ENCODE peak calls at places on chromosomes 5 and 9, in five cellular contexts. E is effector CD4-positive, alpha-beta T cell; K is fibroblast of lung; O is NCI-H1105; A is activated CD4-positive, CD25-positive, alpha-beta regulatory T cell. V is an unnamed sample.

GRCh38 chr5:88836195-88836838 is 46.7 kb downstream of the MEF2C start:
- DNase-seq in O (no peak), K (peak; percentile 17), E (no peak), A (no peak), V (no peak)

GRCh38 chr5:87649455-87649854 is 236.7 kb upstream of the CCNH start:
- DNase-seq in A (no peak), E (no peak), O (no peak), K (no peak), V (no peak)

GRCh38 chr9:34072868-34073590 is 24.3 kb upstream of the UBAP2 start:
- DNase-seq in A (no peak), O (no peak), E (no peak), K (peak; percentile 88), V (no peak)

GRCh38 chr5:116382025-116382873 is 192.4 kb downstream of the SEMA6A start:
- DNase-seq in O (no peak), E (no peak), A (no peak), K (no peak), V (no peak)

GRCh38 chr9:107863406-107863805 is 373.8 kb upstream of the KLF4 start:
- DNase-seq in A (no peak), K (no peak), O (no peak), E (no peak), V (no peak)

GRCh38 chr5:41772785-41773442 is 97.3 kb downstream of the OXCT1 start:
- DNase-seq in O (no peak), A (no peak), K (no peak), E (no peak), V (no peak)

GRCh38 chr9:135210676-135211523 is 123.4 kb downstream of the OLFM1 start:
- DNase-seq in A (no peak), E (no peak), O (no peak), K (no peak), V (no peak)

GRCh38 chr9:38003946-38004808 is 64.8 kb downstream of the SHB start:
- DNase-seq in K (no peak), O (no peak), A (no peak), E (no peak), V (no peak)

GRCh38 chr9:29806941-29807625 is 2233.8 kb upstream of the C9orf72 start:
- DNase-seq in O (no peak), K (no peak), E (no peak), A (no peak), V (no peak)

GRCh38 chr5:175642998-175643397 is 14.9 kb upstream of the HRH2 start:
- DNase-seq in E (no peak), A (no peak), K (no peak), O (no peak), V (no peak)

GRCh38 chr5:91219141-91219802 is 163.8 kb downstream of the ARRDC3 start:
- DNase-seq in K (peak; percentile 90), A (no peak), O (no peak), E (no peak), V (no peak)

GRCh38 chr9:35882996-35883395 is 12.8 kb upstream of the OR13J1 start:
- DNase-seq in K (no peak), A (no peak), O (no peak), E (no peak), V (no peak)

GRCh38 chr5:135135530-135136201 is 101.6 kb upstream of the PITX1 start:
- DNase-seq in O (peak; percentile 37), A (no peak), E (no peak), K (peak; percentile 87), V (peak; percentile 38)

GRCh38 chr5:54062958-54063357 is 247.4 kb downstream of the ARL15 start:
- DNase-seq in A (no peak), K (peak; percentile 35), O (no peak), E (no peak), V (no peak)

GRCh38 chr5:76616206-76616605 is 7.0 kb downstream of the F2RL2 start:
- DNase-seq in A (no peak), O (no peak), E (no peak), K (no peak), V (no peak)

GRCh38 chr9:84993105-84993504 is 323.6 kb downstream of the NTRK2 start:
- DNase-seq in K (no peak), A (no peak), O (no peak), E (no peak), V (no peak)

GRCh38 chr5:180339583-180340183 is 13.5 kb downstream of the GFPT2 start:
- DNase-seq in O (no peak), K (peak; percentile 45), E (no peak), A (no peak), V (no peak)

GRCh38 chr5:138032028-138032571 is 779 bp downstream of the FAM13B start:
- DNase-seq in O (no peak), K (peak; percentile 65), E (peak; percentile 40), A (no peak), V (no peak)

GRCh38 chr5:59042683-59043082 is 459.8 kb downstream of the RAB3C start:
- DNase-seq in A (no peak), E (no peak), O (no peak), K (peak; percentile 41), V (no peak)

GRCh38 chr9:80755586-80755985 is 933.8 kb downstream of the TLE1 start:
- DNase-seq in A (no peak), O (no peak), K (no peak), E (no peak), V (no peak)

GRCh38 chr9:95349109-95350038 is 31.9 kb upstream of the FANCC start:
- DNase-seq in E (no peak), K (no peak), A (no peak), O (no peak), V (no peak)

GRCh38 chr5:149470942-149471341 is 80.3 kb downstream of the CSNK1A1 start:
- DNase-seq in K (no peak), E (no peak), A (no peak), O (no peak), V (no peak)

GRCh38 chr5:126414874-126415502 is 8.2 kb upstream of the GRAMD2B start:
- DNase-seq in K (peak; percentile 90), E (no peak), O (no peak), A (no peak), V (no peak)

GRCh38 chr9:85258823-85259370 is 482.9 kb downstream of the AGTPBP1 start:
- DNase-seq in A (no peak), E (no peak), K (peak; percentile 17), O (peak; percentile 46), V (peak; percentile 84)

GRCh38 chr9:14322211-14323082 is 8.5 kb upstream of the NFIB start:
- DNase-seq in A (peak; percentile 26), E (peak; percentile 34), O (peak; percentile 95), K (peak; percentile 90), V (peak; percentile 93)

GRCh38 chr5:40995816-40996586 is 75.1 kb downstream of the MROH2B start:
- DNase-seq in K (no peak), A (no peak), O (no peak), E (no peak), V (no peak)

GRCh38 chr9:77802512-77803293 is 154.6 kb upstream of the GNA14 start:
- DNase-seq in O (peak; percentile 63), E (no peak), K (no peak), A (no peak), V (peak; percentile 95)

GRCh38 chr5:9557696-9558095 is 11.8 kb upstream of the SEMA5A start:
- DNase-seq in K (peak; percentile 50), E (no peak), O (no peak), A (no peak), V (no peak)

GRCh38 chr9:86406366-86406765 is 52.2 kb upstream of the TUT7 start:
- DNase-seq in A (no peak), E (no peak), K (peak; percentile 85), O (no peak), V (no peak)

GRCh38 chr5:142145106-142145900 is 36.7 kb downstream of the NDFIP1 start:
- DNase-seq in A (peak; percentile 24), E (peak; percentile 38), O (peak; percentile 11), K (peak; percentile 74), V (peak; percentile 23)

GRCh38 chr9:86766912-86767311 is 180.4 kb downstream of the GAS1 start:
- DNase-seq in A (no peak), E (no peak), K (peak; percentile 34), O (no peak), V (no peak)

GRCh38 chr5:83312672-83313071 is 158.9 kb upstream of the VCAN start:
- DNase-seq in E (no peak), O (no peak), K (no peak), A (no peak), V (no peak)

GRCh38 chr9:127565231-127565630 is 46.8 kb upstream of the STXBP1 start:
- DNase-seq in K (no peak), E (no peak), O (no peak), A (no peak), V (no peak)

V was measured in NCI-H748 treated with DMSO at 0.1 percent for 48 hours.